ENCODE peak calls at places on chromosomes 4 and X, in four cellular contexts. L is left ventricle myocardium inferior, M is SK-N-SH, E is hepatocyte. S is an unnamed sample. For H3K9me3 and H3K4me1, the result is how much of the 10 kb centered on the place peaks cover.

GRCh38 chr4:156771171-156771837 is 200.3 kb downstream of the PDGFC start:
- DNase-seq in L (no peak), M (peak), E (no peak), S (peak)

GRCh38 chr4:85939595-85939994 is 420.3 kb downstream of the MAPK10 start:
- DNase-seq in L (no peak), M (no peak), E (no peak), S (no peak)

GRCh38 chrX:33204889-33205288 is 6.5 kb downstream of the DMD start:
- DNase-seq in L (no peak), M (no peak), E (peak), S (no peak)

GRCh38 chrX:151875270-151876026 is 37.2 kb upstream of the MAGEA4 start:
- DNase-seq in L (peak), M (no peak), E (no peak), S (no peak)

GRCh38 chr4:185395255-185395955 is at the start of gene LRP2BP:
- DNase-seq in L (no peak), M (no peak), E (no peak), S (no peak)

GRCh38 chrX:68755726-68756125 is 73.1 kb upstream of the EFNB1 start:
- DNase-seq in L (no peak), M (no peak), E (no peak), S (no peak)

GRCh38 chrX:129755779-129756650 is 17.2 kb downstream of the XPNPEP2 start:
- DNase-seq in L (no peak), M (no peak), E (no peak), S (no peak)

GRCh38 chr4:149160370-149160769 is 655.3 kb downstream of the IQCM start:
- DNase-seq in L (no peak), M (no peak), E (no peak), S (no peak)

GRCh38 chrX:123153846-123154335 is 30.2 kb upstream of the GRIA3 start:
- DNase-seq in L (no peak), M (no peak), E (peak), S (no peak)

GRCh38 chrX:13177921-13178320 is 133.5 kb upstream of the FAM9C start:
- DNase-seq in L (no peak), M (no peak), E (no peak), S (no peak)

GRCh38 chr4:121192500-121192899 is 28.4 kb upstream of the TNIP3 start:
- DNase-seq in L (no peak), M (peak), E (peak), S (no peak)

GRCh38 chr4:6377626-6378492 is 94.6 kb downstream of the PPP2R2C start:
- DNase-seq in L (peak), M (peak), E (no peak), S (no peak)

GRCh38 chrX:24668111-24668510 is 21.0 kb upstream of the PCYT1B start:
- DNase-seq in L (no peak), M (peak), E (no peak), S (no peak)

GRCh38 chrX:24672701-24673190 is 21.0 kb upstream of the POLA1 start:
- DNase-seq in L (no peak), M (no peak), E (peak), S (no peak)

GRCh38 chrX:24676403-24677024 is 17.2 kb upstream of the POLA1 start:
- DNase-seq in L (no peak), M (peak), E (peak), S (no peak)

DNA sequence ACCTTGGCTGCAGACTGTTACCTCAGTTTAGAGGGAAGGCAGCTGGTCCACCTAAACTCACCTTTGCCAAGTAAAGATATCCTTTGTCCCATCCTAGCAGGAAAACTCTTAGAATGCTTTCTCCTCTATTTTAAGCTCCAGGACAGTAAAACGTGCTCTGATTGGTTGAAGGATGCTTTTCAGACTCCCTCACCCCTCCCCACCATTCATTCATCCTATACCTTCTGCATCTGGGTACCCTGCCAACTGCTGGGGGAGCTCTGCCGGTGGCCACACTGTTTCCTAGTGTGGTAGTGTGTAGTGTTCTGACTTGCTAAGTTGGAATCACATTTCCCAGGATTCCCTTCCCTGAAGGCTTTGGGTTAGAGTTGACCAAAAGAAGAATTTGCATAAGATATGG is 20.3 kb upstream of the POLA1 start:
- DNase-seq in L (no peak), M (no peak), E (no peak), S (no peak)
- TF ChIP-seq CTCF in L (no peak), M (no peak), E (no peak), S (no peak)

DNA sequence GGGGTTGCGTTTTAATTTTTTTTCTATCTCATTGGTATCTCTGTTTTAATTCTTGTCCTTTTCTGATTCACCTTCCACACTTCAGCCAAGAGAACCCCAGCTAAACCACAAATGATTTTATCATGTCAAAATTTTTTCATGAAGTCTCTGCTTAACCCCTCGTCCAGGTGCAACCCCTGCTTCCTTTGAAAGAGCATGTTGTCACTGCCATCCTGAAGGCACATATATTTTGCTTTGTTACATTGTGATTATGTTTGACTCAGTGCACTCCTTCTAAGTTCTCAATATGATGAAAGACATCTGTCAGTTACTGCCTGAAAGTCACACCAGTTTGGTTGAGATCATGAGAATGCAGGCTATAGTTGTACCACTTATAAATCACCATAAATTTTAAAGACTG is 99.9 kb upstream of the FMR1 start:
- DNase-seq in L (no peak), M (no peak), E (no peak), S (no peak)
- H3K9me3 ChIP-seq in L (under half), M (under half), E (under half), S (under half)

GRCh38 chrX:771536-771935 is 140.9 kb downstream of the SHOX start:
- DNase-seq in L (no peak), M (no peak), E (no peak), S (no peak)

GRCh38 chrX:773292-774025 is 142.9 kb downstream of the SHOX start:
- DNase-seq in L (no peak), M (no peak), E (no peak), S (no peak)

GRCh38 chrX:768596-768995 is 138.0 kb downstream of the SHOX start:
- DNase-seq in L (no peak), M (no peak), E (no peak), S (no peak)

GRCh38 chrX:774536-774935 is 143.9 kb downstream of the SHOX start:
- DNase-seq in L (no peak), M (no peak), E (no peak), S (no peak)

GRCh38 chrX:769796-770195 is 139.2 kb downstream of the SHOX start:
- DNase-seq in L (no peak), M (no peak), E (no peak), S (no peak)
- H3K4me1 ChIP-seq in L (under half), M (under half), E (under half), S (under half)

DNA sequence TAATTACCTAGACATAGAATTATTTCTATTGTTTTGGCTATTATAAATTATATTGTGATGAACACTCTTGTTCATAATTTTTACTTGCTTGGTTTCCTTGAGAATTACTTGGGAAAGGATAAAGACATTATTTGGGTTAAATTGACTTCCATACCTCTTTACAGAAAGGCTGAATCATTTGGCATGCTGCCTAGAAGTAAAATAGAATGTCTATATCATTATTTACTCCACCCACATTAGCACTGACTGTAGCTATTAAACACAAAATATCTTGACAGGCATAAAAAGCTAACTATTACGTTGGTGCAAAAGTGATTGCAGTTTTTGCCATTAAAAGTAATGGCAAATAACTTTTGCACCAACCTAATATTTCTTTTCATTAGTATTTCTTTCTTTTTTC is 29.7 kb upstream of the ADH6 start:
- DNase-seq in L (no peak), M (no peak), E (no peak), S (no peak)
- TF ChIP-seq CTCF in L (no peak), M (no peak), E (no peak), S (no peak)

GRCh38 chr4:7584760-7585159 is 150.0 kb upstream of the PSAPL1 start:
- DNase-seq in L (no peak), M (no peak), E (no peak), S (no peak)

GRCh38 chr4:7581477-7581876 is 146.7 kb upstream of the PSAPL1 start:
- DNase-seq in L (no peak), M (no peak), E (peak), S (no peak)

GRCh38 chr4:7585768-7586167 is 151.0 kb upstream of the PSAPL1 start:
- DNase-seq in L (no peak), M (no peak), E (no peak), S (no peak)

GRCh38 chr4:7582313-7583096 is 147.8 kb upstream of the PSAPL1 start:
- DNase-seq in L (no peak), M (no peak), E (no peak), S (no peak)

DNA sequence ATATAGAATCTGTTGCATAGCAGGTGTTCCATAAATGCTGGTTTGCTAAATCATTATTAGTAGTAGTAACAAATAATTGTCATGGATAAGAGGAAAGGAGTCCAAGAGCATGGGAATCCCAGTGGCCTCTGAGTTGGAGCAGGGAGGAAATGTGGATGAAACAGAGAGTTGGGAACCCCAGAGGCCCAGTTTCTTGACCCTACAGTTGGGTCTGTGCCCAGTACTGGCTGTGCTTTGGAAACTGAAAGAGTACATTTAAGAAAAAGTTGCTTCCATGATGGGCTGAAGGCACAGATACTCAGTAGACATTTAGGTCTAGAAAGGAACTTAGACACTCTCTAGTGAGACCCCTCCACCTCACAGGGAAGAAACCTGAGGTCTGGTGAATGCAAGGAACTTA is 149.4 kb upstream of the PSAPL1 start:
- DNase-seq in L (no peak), M (no peak), E (no peak), S (no peak)
- H3K9me3 ChIP-seq in L (under half), M (under half), E (under half), S (under half)

GRCh38 chr4:101968364-101968763 is 177.8 kb downstream of the BANK1 start:
- DNase-seq in L (no peak), M (no peak), E (no peak), S (no peak)
- H3K4me1 ChIP-seq in L (under half), M (under half), E (under half), S (under half)